ENCODE peak calls at places on chromosome 7, in eight cellular contexts. One of them, this sample, is unnamed.

GRCh38 chr7:103866919-103867318 is 122.5 kb downstream of the RELN start:
- DNase-seq in activated T-cell treated with anti-CD3 and anti-CD28 coated beads for 48 hours: no peak
- DNase-seq in NCI-H1694 treated with DMSO at 0.1 percent for 48 hours: peak
- DNase-seq in H54: no peak
- DNase-seq in activated CD4-positive, alpha-beta T cell treated with anti-CD3 and anti-CD28 coated beads, Interleukin-2, amount 10 ng/mL, durations not matched to agents 7 days and 5 days: no peak
- DNase-seq in activated naive CD4-positive, alpha-beta T cell treated with anti-CD3 and anti-CD28 coated beads, Interleukin-2, amount 50 U/mL, for 16 hours: no peak
- DNase-seq in uterus: no peak
- DNase-seq in iris pigment epithelial cell: no peak
- DNase-seq in this sample: no peak

GRCh38 chr7:46767071-46767470 is 814.8 kb downstream of the TNS3 start:
- DNase-seq in activated T-cell treated with anti-CD3 and anti-CD28 coated beads for 48 hours: no peak
- DNase-seq in NCI-H1694 treated with DMSO at 0.1 percent for 48 hours: no peak
- DNase-seq in H54: no peak
- DNase-seq in activated CD4-positive, alpha-beta T cell treated with anti-CD3 and anti-CD28 coated beads, Interleukin-2, amount 10 ng/mL, durations not matched to agents 7 days and 5 days: no peak
- DNase-seq in activated naive CD4-positive, alpha-beta T cell treated with anti-CD3 and anti-CD28 coated beads, Interleukin-2, amount 50 U/mL, for 16 hours: no peak
- DNase-seq in uterus: no peak
- DNase-seq in iris pigment epithelial cell: no peak
- DNase-seq in this sample: no peak

GRCh38 chr7:28008171-28008570 is 172.4 kb downstream of the JAZF1 start:
- DNase-seq in activated T-cell treated with anti-CD3 and anti-CD28 coated beads for 48 hours: no peak
- DNase-seq in NCI-H1694 treated with DMSO at 0.1 percent for 48 hours: no peak
- DNase-seq in H54: no peak
- DNase-seq in activated CD4-positive, alpha-beta T cell treated with anti-CD3 and anti-CD28 coated beads, Interleukin-2, amount 10 ng/mL, durations not matched to agents 7 days and 5 days: no peak
- DNase-seq in activated naive CD4-positive, alpha-beta T cell treated with anti-CD3 and anti-CD28 coated beads, Interleukin-2, amount 50 U/mL, for 16 hours: no peak
- DNase-seq in uterus: no peak
- DNase-seq in iris pigment epithelial cell: no peak
- DNase-seq in this sample: no peak

GRCh38 chr7:19249281-19249680 is 104.1 kb upstream of the FERD3L start:
- DNase-seq in activated T-cell treated with anti-CD3 and anti-CD28 coated beads for 48 hours: no peak
- DNase-seq in NCI-H1694 treated with DMSO at 0.1 percent for 48 hours: no peak
- DNase-seq in H54: no peak
- DNase-seq in activated CD4-positive, alpha-beta T cell treated with anti-CD3 and anti-CD28 coated beads, Interleukin-2, amount 10 ng/mL, durations not matched to agents 7 days and 5 days: no peak
- DNase-seq in activated naive CD4-positive, alpha-beta T cell treated with anti-CD3 and anti-CD28 coated beads, Interleukin-2, amount 50 U/mL, for 16 hours: no peak
- DNase-seq in uterus: no peak
- DNase-seq in iris pigment epithelial cell: no peak
- DNase-seq in this sample: no peak

GRCh38 chr7:138885383-138886147 is 87.6 kb upstream of the ATP6V0A4 start:
- DNase-seq in activated T-cell treated with anti-CD3 and anti-CD28 coated beads for 48 hours: no peak
- DNase-seq in NCI-H1694 treated with DMSO at 0.1 percent for 48 hours: no peak
- DNase-seq in H54: no peak
- DNase-seq in activated CD4-positive, alpha-beta T cell treated with anti-CD3 and anti-CD28 coated beads, Interleukin-2, amount 10 ng/mL, durations not matched to agents 7 days and 5 days: peak
- DNase-seq in activated naive CD4-positive, alpha-beta T cell treated with anti-CD3 and anti-CD28 coated beads, Interleukin-2, amount 50 U/mL, for 16 hours: no peak
- DNase-seq in uterus: no peak
- DNase-seq in iris pigment epithelial cell: no peak
- DNase-seq in this sample: no peak

GRCh38 chr7:34121366-34121765 is 216.0 kb downstream of the BMPER start:
- DNase-seq in activated T-cell treated with anti-CD3 and anti-CD28 coated beads for 48 hours: no peak
- DNase-seq in NCI-H1694 treated with DMSO at 0.1 percent for 48 hours: no peak
- DNase-seq in H54: no peak
- DNase-seq in activated CD4-positive, alpha-beta T cell treated with anti-CD3 and anti-CD28 coated beads, Interleukin-2, amount 10 ng/mL, durations not matched to agents 7 days and 5 days: no peak
- DNase-seq in activated naive CD4-positive, alpha-beta T cell treated with anti-CD3 and anti-CD28 coated beads, Interleukin-2, amount 50 U/mL, for 16 hours: no peak
- DNase-seq in uterus: no peak
- DNase-seq in iris pigment epithelial cell: no peak
- DNase-seq in this sample: no peak

GRCh38 chr7:143975617-143976016 is 21.0 kb downstream of the OR2F1 start:
- DNase-seq in activated T-cell treated with anti-CD3 and anti-CD28 coated beads for 48 hours: no peak
- DNase-seq in NCI-H1694 treated with DMSO at 0.1 percent for 48 hours: no peak
- DNase-seq in H54: no peak
- DNase-seq in activated CD4-positive, alpha-beta T cell treated with anti-CD3 and anti-CD28 coated beads, Interleukin-2, amount 10 ng/mL, durations not matched to agents 7 days and 5 days: no peak
- DNase-seq in activated naive CD4-positive, alpha-beta T cell treated with anti-CD3 and anti-CD28 coated beads, Interleukin-2, amount 50 U/mL, for 16 hours: no peak
- DNase-seq in uterus: no peak
- DNase-seq in iris pigment epithelial cell: peak
- DNase-seq in this sample: no peak

GRCh38 chr7:45588466-45588865 is 14.3 kb downstream of the ADCY1 start:
- DNase-seq in activated T-cell treated with anti-CD3 and anti-CD28 coated beads for 48 hours: no peak
- DNase-seq in NCI-H1694 treated with DMSO at 0.1 percent for 48 hours: no peak
- DNase-seq in H54: no peak
- DNase-seq in activated CD4-positive, alpha-beta T cell treated with anti-CD3 and anti-CD28 coated beads, Interleukin-2, amount 10 ng/mL, durations not matched to agents 7 days and 5 days: no peak
- DNase-seq in activated naive CD4-positive, alpha-beta T cell treated with anti-CD3 and anti-CD28 coated beads, Interleukin-2, amount 50 U/mL, for 16 hours: no peak
- DNase-seq in uterus: no peak
- DNase-seq in iris pigment epithelial cell: no peak
- DNase-seq in this sample: no peak

GRCh38 chr7:55062106-55062499 is 43.3 kb downstream of the EGFR start:
- DNase-seq in activated T-cell treated with anti-CD3 and anti-CD28 coated beads for 48 hours: no peak
- DNase-seq in NCI-H1694 treated with DMSO at 0.1 percent for 48 hours: no peak
- DNase-seq in H54: no peak
- DNase-seq in activated CD4-positive, alpha-beta T cell treated with anti-CD3 and anti-CD28 coated beads, Interleukin-2, amount 10 ng/mL, durations not matched to agents 7 days and 5 days: no peak
- DNase-seq in activated naive CD4-positive, alpha-beta T cell treated with anti-CD3 and anti-CD28 coated beads, Interleukin-2, amount 50 U/mL, for 16 hours: no peak
- DNase-seq in uterus: no peak
- DNase-seq in iris pigment epithelial cell: no peak
- DNase-seq in this sample: no peak

GRCh38 chr7:31108097-31108657 is 56.1 kb downstream of the ADCYAP1R1 start:
- DNase-seq in activated T-cell treated with anti-CD3 and anti-CD28 coated beads for 48 hours: no peak
- DNase-seq in NCI-H1694 treated with DMSO at 0.1 percent for 48 hours: no peak
- DNase-seq in H54: no peak
- DNase-seq in activated CD4-positive, alpha-beta T cell treated with anti-CD3 and anti-CD28 coated beads, Interleukin-2, amount 10 ng/mL, durations not matched to agents 7 days and 5 days: no peak
- DNase-seq in activated naive CD4-positive, alpha-beta T cell treated with anti-CD3 and anti-CD28 coated beads, Interleukin-2, amount 50 U/mL, for 16 hours: no peak
- DNase-seq in uterus: no peak
- DNase-seq in iris pigment epithelial cell: no peak
- DNase-seq in this sample: no peak

GRCh38 chr7:121504478-121504877 is 108.4 kb upstream of the FAM3C start:
- DNase-seq in activated T-cell treated with anti-CD3 and anti-CD28 coated beads for 48 hours: no peak
- DNase-seq in NCI-H1694 treated with DMSO at 0.1 percent for 48 hours: no peak
- DNase-seq in H54: peak
- DNase-seq in activated CD4-positive, alpha-beta T cell treated with anti-CD3 and anti-CD28 coated beads, Interleukin-2, amount 10 ng/mL, durations not matched to agents 7 days and 5 days: no peak
- DNase-seq in activated naive CD4-positive, alpha-beta T cell treated with anti-CD3 and anti-CD28 coated beads, Interleukin-2, amount 50 U/mL, for 16 hours: no peak
- DNase-seq in uterus: peak
- DNase-seq in iris pigment epithelial cell: peak
- DNase-seq in this sample: no peak

GRCh38 chr7:11607676-11608075 is 224.3 kb downstream of the THSD7A start:
- DNase-seq in activated T-cell treated with anti-CD3 and anti-CD28 coated beads for 48 hours: no peak
- DNase-seq in NCI-H1694 treated with DMSO at 0.1 percent for 48 hours: peak
- DNase-seq in H54: no peak
- DNase-seq in activated CD4-positive, alpha-beta T cell treated with anti-CD3 and anti-CD28 coated beads, Interleukin-2, amount 10 ng/mL, durations not matched to agents 7 days and 5 days: no peak
- DNase-seq in activated naive CD4-positive, alpha-beta T cell treated with anti-CD3 and anti-CD28 coated beads, Interleukin-2, amount 50 U/mL, for 16 hours: no peak
- DNase-seq in uterus: peak
- DNase-seq in iris pigment epithelial cell: no peak
- DNase-seq in this sample: peak

GRCh38 chr7:19413444-19413965 is 268.3 kb upstream of the FERD3L start:
- DNase-seq in activated T-cell treated with anti-CD3 and anti-CD28 coated beads for 48 hours: no peak
- DNase-seq in NCI-H1694 treated with DMSO at 0.1 percent for 48 hours: no peak
- DNase-seq in H54: no peak
- DNase-seq in activated CD4-positive, alpha-beta T cell treated with anti-CD3 and anti-CD28 coated beads, Interleukin-2, amount 10 ng/mL, durations not matched to agents 7 days and 5 days: no peak
- DNase-seq in activated naive CD4-positive, alpha-beta T cell treated with anti-CD3 and anti-CD28 coated beads, Interleukin-2, amount 50 U/mL, for 16 hours: no peak
- DNase-seq in uterus: no peak
- DNase-seq in iris pigment epithelial cell: peak
- DNase-seq in this sample: no peak

GRCh38 chr7:130276796-130277762 is 10.4 kb downstream of the CPA2 start:
- DNase-seq in activated T-cell treated with anti-CD3 and anti-CD28 coated beads for 48 hours: peak
- DNase-seq in NCI-H1694 treated with DMSO at 0.1 percent for 48 hours: no peak
- DNase-seq in H54: no peak
- DNase-seq in activated CD4-positive, alpha-beta T cell treated with anti-CD3 and anti-CD28 coated beads, Interleukin-2, amount 10 ng/mL, durations not matched to agents 7 days and 5 days: no peak
- DNase-seq in activated naive CD4-positive, alpha-beta T cell treated with anti-CD3 and anti-CD28 coated beads, Interleukin-2, amount 50 U/mL, for 16 hours: peak
- DNase-seq in uterus: no peak
- DNase-seq in iris pigment epithelial cell: peak
- DNase-seq in this sample: no peak

GRCh38 chr7:26397326-26397725 is 105.7 kb downstream of the SNX10 start:
- DNase-seq in activated T-cell treated with anti-CD3 and anti-CD28 coated beads for 48 hours: no peak
- DNase-seq in NCI-H1694 treated with DMSO at 0.1 percent for 48 hours: no peak
- DNase-seq in H54: no peak
- DNase-seq in activated CD4-positive, alpha-beta T cell treated with anti-CD3 and anti-CD28 coated beads, Interleukin-2, amount 10 ng/mL, durations not matched to agents 7 days and 5 days: no peak
- DNase-seq in activated naive CD4-positive, alpha-beta T cell treated with anti-CD3 and anti-CD28 coated beads, Interleukin-2, amount 50 U/mL, for 16 hours: no peak
- DNase-seq in uterus: no peak
- DNase-seq in iris pigment epithelial cell: no peak
- DNase-seq in this sample: peak

GRCh38 chr7:20539201-20539600 is 76.3 kb upstream of the ABCB5 start:
- DNase-seq in activated T-cell treated with anti-CD3 and anti-CD28 coated beads for 48 hours: no peak
- DNase-seq in NCI-H1694 treated with DMSO at 0.1 percent for 48 hours: peak
- DNase-seq in H54: no peak
- DNase-seq in activated CD4-positive, alpha-beta T cell treated with anti-CD3 and anti-CD28 coated beads, Interleukin-2, amount 10 ng/mL, durations not matched to agents 7 days and 5 days: no peak
- DNase-seq in activated naive CD4-positive, alpha-beta T cell treated with anti-CD3 and anti-CD28 coated beads, Interleukin-2, amount 50 U/mL, for 16 hours: no peak
- DNase-seq in uterus: no peak
- DNase-seq in iris pigment epithelial cell: no peak
- DNase-seq in this sample: no peak

GRCh38 chr7:99614495-99614894 is 2.3 kb upstream of the ZSCAN25 start:
- DNase-seq in activated T-cell treated with anti-CD3 and anti-CD28 coated beads for 48 hours: no peak
- DNase-seq in NCI-H1694 treated with DMSO at 0.1 percent for 48 hours: no peak
- DNase-seq in H54: no peak
- DNase-seq in activated CD4-positive, alpha-beta T cell treated with anti-CD3 and anti-CD28 coated beads, Interleukin-2, amount 10 ng/mL, durations not matched to agents 7 days and 5 days: no peak
- DNase-seq in activated naive CD4-positive, alpha-beta T cell treated with anti-CD3 and anti-CD28 coated beads, Interleukin-2, amount 50 U/mL, for 16 hours: no peak
- DNase-seq in uterus: no peak
- DNase-seq in iris pigment epithelial cell: no peak
- DNase-seq in this sample: no peak

GRCh38 chr7:69276011-69276729 is 322.1 kb upstream of the AUTS2 start:
- DNase-seq in activated T-cell treated with anti-CD3 and anti-CD28 coated beads for 48 hours: no peak
- DNase-seq in NCI-H1694 treated with DMSO at 0.1 percent for 48 hours: no peak
- DNase-seq in H54: no peak
- DNase-seq in activated CD4-positive, alpha-beta T cell treated with anti-CD3 and anti-CD28 coated beads, Interleukin-2, amount 10 ng/mL, durations not matched to agents 7 days and 5 days: no peak
- DNase-seq in activated naive CD4-positive, alpha-beta T cell treated with anti-CD3 and anti-CD28 coated beads, Interleukin-2, amount 50 U/mL, for 16 hours: no peak
- DNase-seq in uterus: peak
- DNase-seq in iris pigment epithelial cell: no peak
- DNase-seq in this sample: no peak

GRCh38 chr7:149772236-149772820 is 1.1 kb downstream of the ZNF467 start:
- DNase-seq in activated T-cell treated with anti-CD3 and anti-CD28 coated beads for 48 hours: no peak
- DNase-seq in NCI-H1694 treated with DMSO at 0.1 percent for 48 hours: no peak
- DNase-seq in H54: peak
- DNase-seq in activated CD4-positive, alpha-beta T cell treated with anti-CD3 and anti-CD28 coated beads, Interleukin-2, amount 10 ng/mL, durations not matched to agents 7 days and 5 days: no peak
- DNase-seq in activated naive CD4-positive, alpha-beta T cell treated with anti-CD3 and anti-CD28 coated beads, Interleukin-2, amount 50 U/mL, for 16 hours: no peak
- DNase-seq in uterus: peak
- DNase-seq in iris pigment epithelial cell: no peak
- DNase-seq in this sample: no peak

GRCh38 chr7:81210092-81211064 is 291.5 kb upstream of the SEMA3C start:
- DNase-seq in activated T-cell treated with anti-CD3 and anti-CD28 coated beads for 48 hours: no peak
- DNase-seq in NCI-H1694 treated with DMSO at 0.1 percent for 48 hours: no peak
- DNase-seq in H54: no peak
- DNase-seq in activated CD4-positive, alpha-beta T cell treated with anti-CD3 and anti-CD28 coated beads, Interleukin-2, amount 10 ng/mL, durations not matched to agents 7 days and 5 days: no peak
- DNase-seq in activated naive CD4-positive, alpha-beta T cell treated with anti-CD3 and anti-CD28 coated beads, Interleukin-2, amount 50 U/mL, for 16 hours: no peak
- DNase-seq in uterus: no peak
- DNase-seq in iris pigment epithelial cell: peak
- DNase-seq in this sample: no peak

GRCh38 chr7:140360697-140361229 is 37.6 kb downstream of the SLC37A3 start:
- DNase-seq in activated T-cell treated with anti-CD3 and anti-CD28 coated beads for 48 hours: no peak
- DNase-seq in NCI-H1694 treated with DMSO at 0.1 percent for 48 hours: no peak
- DNase-seq in H54: no peak
- DNase-seq in activated CD4-positive, alpha-beta T cell treated with anti-CD3 and anti-CD28 coated beads, Interleukin-2, amount 10 ng/mL, durations not matched to agents 7 days and 5 days: no peak
- DNase-seq in activated naive CD4-positive, alpha-beta T cell treated with anti-CD3 and anti-CD28 coated beads, Interleukin-2, amount 50 U/mL, for 16 hours: no peak
- DNase-seq in uterus: no peak
- DNase-seq in iris pigment epithelial cell: no peak
- DNase-seq in this sample: no peak

GRCh38 chr7:10908600-10908999 is 65.1 kb upstream of the PHF14 start:
- DNase-seq in activated T-cell treated with anti-CD3 and anti-CD28 coated beads for 48 hours: no peak
- DNase-seq in NCI-H1694 treated with DMSO at 0.1 percent for 48 hours: no peak
- DNase-seq in H54: no peak
- DNase-seq in activated CD4-positive, alpha-beta T cell treated with anti-CD3 and anti-CD28 coated beads, Interleukin-2, amount 10 ng/mL, durations not matched to agents 7 days and 5 days: no peak
- DNase-seq in activated naive CD4-positive, alpha-beta T cell treated with anti-CD3 and anti-CD28 coated beads, Interleukin-2, amount 50 U/mL, for 16 hours: no peak
- DNase-seq in uterus: no peak
- DNase-seq in iris pigment epithelial cell: no peak
- DNase-seq in this sample: no peak

GRCh38 chr7:27689045-27689877 is 26.6 kb upstream of the HIBADH start:
- DNase-seq in activated T-cell treated with anti-CD3 and anti-CD28 coated beads for 48 hours: no peak
- DNase-seq in NCI-H1694 treated with DMSO at 0.1 percent for 48 hours: peak
- DNase-seq in H54: no peak
- DNase-seq in activated CD4-positive, alpha-beta T cell treated with anti-CD3 and anti-CD28 coated beads, Interleukin-2, amount 10 ng/mL, durations not matched to agents 7 days and 5 days: peak
- DNase-seq in activated naive CD4-positive, alpha-beta T cell treated with anti-CD3 and anti-CD28 coated beads, Interleukin-2, amount 50 U/mL, for 16 hours: no peak
- DNase-seq in uterus: no peak
- DNase-seq in iris pigment epithelial cell: peak
- DNase-seq in this sample: no peak

GRCh38 chr7:78367280-78367773 is 568.8 kb downstream of the PHTF2 start:
- DNase-seq in activated T-cell treated with anti-CD3 and anti-CD28 coated beads for 48 hours: no peak
- DNase-seq in NCI-H1694 treated with DMSO at 0.1 percent for 48 hours: no peak
- DNase-seq in H54: no peak
- DNase-seq in activated CD4-positive, alpha-beta T cell treated with anti-CD3 and anti-CD28 coated beads, Interleukin-2, amount 10 ng/mL, durations not matched to agents 7 days and 5 days: no peak
- DNase-seq in activated naive CD4-positive, alpha-beta T cell treated with anti-CD3 and anti-CD28 coated beads, Interleukin-2, amount 50 U/mL, for 16 hours: no peak
- DNase-seq in uterus: no peak
- DNase-seq in iris pigment epithelial cell: no peak
- DNase-seq in this sample: no peak

GRCh38 chr7:22182139-22182538 is 174.8 kb downstream of the RAPGEF5 start:
- DNase-seq in activated T-cell treated with anti-CD3 and anti-CD28 coated beads for 48 hours: no peak
- DNase-seq in NCI-H1694 treated with DMSO at 0.1 percent for 48 hours: no peak
- DNase-seq in H54: no peak
- DNase-seq in activated CD4-positive, alpha-beta T cell treated with anti-CD3 and anti-CD28 coated beads, Interleukin-2, amount 10 ng/mL, durations not matched to agents 7 days and 5 days: no peak
- DNase-seq in activated naive CD4-positive, alpha-beta T cell treated with anti-CD3 and anti-CD28 coated beads, Interleukin-2, amount 50 U/mL, for 16 hours: no peak
- DNase-seq in uterus: no peak
- DNase-seq in iris pigment epithelial cell: no peak
- DNase-seq in this sample: no peak

GRCh38 chr7:30612658-30613265 is 18.1 kb downstream of the GARS1 start:
- DNase-seq in activated T-cell treated with anti-CD3 and anti-CD28 coated beads for 48 hours: peak
- DNase-seq in NCI-H1694 treated with DMSO at 0.1 percent for 48 hours: no peak
- DNase-seq in H54: no peak
- DNase-seq in activated CD4-positive, alpha-beta T cell treated with anti-CD3 and anti-CD28 coated beads, Interleukin-2, amount 10 ng/mL, durations not matched to agents 7 days and 5 days: no peak
- DNase-seq in activated naive CD4-positive, alpha-beta T cell treated with anti-CD3 and anti-CD28 coated beads, Interleukin-2, amount 50 U/mL, for 16 hours: no peak
- DNase-seq in uterus: no peak
- DNase-seq in iris pigment epithelial cell: peak
- DNase-seq in this sample: no peak

GRCh38 chr7:140223515-140224221 is 46.9 kb upstream of the KDM7A start:
- DNase-seq in activated T-cell treated with anti-CD3 and anti-CD28 coated beads for 48 hours: no peak
- DNase-seq in NCI-H1694 treated with DMSO at 0.1 percent for 48 hours: no peak
- DNase-seq in H54: no peak
- DNase-seq in activated CD4-positive, alpha-beta T cell treated with anti-CD3 and anti-CD28 coated beads, Interleukin-2, amount 10 ng/mL, durations not matched to agents 7 days and 5 days: peak
- DNase-seq in activated naive CD4-positive, alpha-beta T cell treated with anti-CD3 and anti-CD28 coated beads, Interleukin-2, amount 50 U/mL, for 16 hours: no peak
- DNase-seq in uterus: no peak
- DNase-seq in iris pigment epithelial cell: no peak
- DNase-seq in this sample: no peak

GRCh38 chr7:24119852-24120251 is 164.1 kb upstream of the NPY start:
- DNase-seq in activated T-cell treated with anti-CD3 and anti-CD28 coated beads for 48 hours: no peak
- DNase-seq in NCI-H1694 treated with DMSO at 0.1 percent for 48 hours: no peak
- DNase-seq in H54: no peak
- DNase-seq in activated CD4-positive, alpha-beta T cell treated with anti-CD3 and anti-CD28 coated beads, Interleukin-2, amount 10 ng/mL, durations not matched to agents 7 days and 5 days: no peak
- DNase-seq in activated naive CD4-positive, alpha-beta T cell treated with anti-CD3 and anti-CD28 coated beads, Interleukin-2, amount 50 U/mL, for 16 hours: no peak
- DNase-seq in uterus: no peak
- DNase-seq in iris pigment epithelial cell: no peak
- DNase-seq in this sample: no peak

GRCh38 chr7:78924581-78924980 is 528.9 kb downstream of the MAGI2 start:
- DNase-seq in activated T-cell treated with anti-CD3 and anti-CD28 coated beads for 48 hours: no peak
- DNase-seq in NCI-H1694 treated with DMSO at 0.1 percent for 48 hours: peak
- DNase-seq in H54: no peak
- DNase-seq in activated CD4-positive, alpha-beta T cell treated with anti-CD3 and anti-CD28 coated beads, Interleukin-2, amount 10 ng/mL, durations not matched to agents 7 days and 5 days: no peak
- DNase-seq in activated naive CD4-positive, alpha-beta T cell treated with anti-CD3 and anti-CD28 coated beads, Interleukin-2, amount 50 U/mL, for 16 hours: no peak
- DNase-seq in uterus: no peak
- DNase-seq in iris pigment epithelial cell: peak
- DNase-seq in this sample: no peak

GRCh38 chr7:117088623-117089199 is 135.4 kb downstream of the ST7 start:
- DNase-seq in activated T-cell treated with anti-CD3 and anti-CD28 coated beads for 48 hours: no peak
- DNase-seq in NCI-H1694 treated with DMSO at 0.1 percent for 48 hours: no peak
- DNase-seq in H54: no peak
- DNase-seq in activated CD4-positive, alpha-beta T cell treated with anti-CD3 and anti-CD28 coated beads, Interleukin-2, amount 10 ng/mL, durations not matched to agents 7 days and 5 days: no peak
- DNase-seq in activated naive CD4-positive, alpha-beta T cell treated with anti-CD3 and anti-CD28 coated beads, Interleukin-2, amount 50 U/mL, for 16 hours: no peak
- DNase-seq in uterus: no peak
- DNase-seq in iris pigment epithelial cell: no peak
- DNase-seq in this sample: no peak

GRCh38 chr7:54728411-54728810 is 30.6 kb downstream of the SEC61G start:
- DNase-seq in activated T-cell treated with anti-CD3 and anti-CD28 coated beads for 48 hours: no peak
- DNase-seq in NCI-H1694 treated with DMSO at 0.1 percent for 48 hours: no peak
- DNase-seq in H54: no peak
- DNase-seq in activated CD4-positive, alpha-beta T cell treated with anti-CD3 and anti-CD28 coated beads, Interleukin-2, amount 10 ng/mL, durations not matched to agents 7 days and 5 days: no peak
- DNase-seq in activated naive CD4-positive, alpha-beta T cell treated with anti-CD3 and anti-CD28 coated beads, Interleukin-2, amount 50 U/mL, for 16 hours: no peak
- DNase-seq in uterus: no peak
- DNase-seq in iris pigment epithelial cell: no peak
- DNase-seq in this sample: no peak

GRCh38 chr7:30412810-30413504 is 65.6 kb downstream of the NOD1 start:
- DNase-seq in activated T-cell treated with anti-CD3 and anti-CD28 coated beads for 48 hours: no peak
- DNase-seq in NCI-H1694 treated with DMSO at 0.1 percent for 48 hours: peak
- DNase-seq in H54: peak
- DNase-seq in activated CD4-positive, alpha-beta T cell treated with anti-CD3 and anti-CD28 coated beads, Interleukin-2, amount 10 ng/mL, durations not matched to agents 7 days and 5 days: no peak
- DNase-seq in activated naive CD4-positive, alpha-beta T cell treated with anti-CD3 and anti-CD28 coated beads, Interleukin-2, amount 50 U/mL, for 16 hours: no peak
- DNase-seq in uterus: peak
- DNase-seq in iris pigment epithelial cell: peak
- DNase-seq in this sample: peak

GRCh38 chr7:36260481-36260880 is 107.4 kb downstream of the EEPD1 start:
- DNase-seq in activated T-cell treated with anti-CD3 and anti-CD28 coated beads for 48 hours: no peak
- DNase-seq in NCI-H1694 treated with DMSO at 0.1 percent for 48 hours: no peak
- DNase-seq in H54: no peak
- DNase-seq in activated CD4-positive, alpha-beta T cell treated with anti-CD3 and anti-CD28 coated beads, Interleukin-2, amount 10 ng/mL, durations not matched to agents 7 days and 5 days: no peak
- DNase-seq in activated naive CD4-positive, alpha-beta T cell treated with anti-CD3 and anti-CD28 coated beads, Interleukin-2, amount 50 U/mL, for 16 hours: no peak
- DNase-seq in uterus: no peak
- DNase-seq in iris pigment epithelial cell: no peak
- DNase-seq in this sample: no peak

GRCh38 chr7:43198599-43199090 is 86.2 kb downstream of the HECW1 start:
- DNase-seq in activated T-cell treated with anti-CD3 and anti-CD28 coated beads for 48 hours: no peak
- DNase-seq in NCI-H1694 treated with DMSO at 0.1 percent for 48 hours: no peak
- DNase-seq in H54: no peak
- DNase-seq in activated CD4-positive, alpha-beta T cell treated with anti-CD3 and anti-CD28 coated beads, Interleukin-2, amount 10 ng/mL, durations not matched to agents 7 days and 5 days: no peak
- DNase-seq in activated naive CD4-positive, alpha-beta T cell treated with anti-CD3 and anti-CD28 coated beads, Interleukin-2, amount 50 U/mL, for 16 hours: no peak
- DNase-seq in uterus: no peak
- DNase-seq in iris pigment epithelial cell: no peak
- DNase-seq in this sample: no peak